ENCODE peak calls at places on chromosome 14, in five cellular contexts. One of them, this sample, is unnamed.

GRCh38 chr14:68392393-68393085 is 400.3 kb downstream of the ZFP36L1 start:
- DNase-seq in cardiac fibroblast: no peak
- DNase-seq in T-helper 9 cell: no peak
- DNase-seq in upper lobe of right lung: peak; percentile 74
- DNase-seq in CD8-positive, alpha-beta T cell: no peak
- DNase-seq in this sample: no peak

GRCh38 chr14:86604546-86604945 is 1074.6 kb downstream of the FLRT2 start:
- DNase-seq in CD8-positive, alpha-beta T cell: no peak
- DNase-seq in cardiac fibroblast: no peak
- DNase-seq in upper lobe of right lung: no peak
- DNase-seq in T-helper 9 cell: no peak
- DNase-seq in this sample: no peak

GRCh38 chr14:28931999-28932398 is 165.4 kb downstream of the FOXG1 start:
- DNase-seq in T-helper 9 cell: no peak
- DNase-seq in upper lobe of right lung: no peak
- DNase-seq in cardiac fibroblast: peak; percentile 10
- DNase-seq in CD8-positive, alpha-beta T cell: no peak
- DNase-seq in this sample: no peak

GRCh38 chr14:26709019-26709418 is 111.2 kb upstream of the NOVA1 start:
- DNase-seq in cardiac fibroblast: peak; percentile 41
- DNase-seq in upper lobe of right lung: no peak
- DNase-seq in CD8-positive, alpha-beta T cell: no peak
- DNase-seq in T-helper 9 cell: no peak
- DNase-seq in this sample: no peak

GRCh38 chr14:24243336-24243836 is 963 bp upstream of the TINF2 start:
- DNase-seq in upper lobe of right lung: no peak
- DNase-seq in CD8-positive, alpha-beta T cell: no peak
- DNase-seq in cardiac fibroblast: no peak
- DNase-seq in T-helper 9 cell: peak; percentile 7
- DNase-seq in this sample: no peak

GRCh38 chr14:74620497-74620921 is 8.5 kb upstream of the LTBP2 start:
- DNase-seq in upper lobe of right lung: no peak
- DNase-seq in T-helper 9 cell: no peak
- DNase-seq in cardiac fibroblast: peak; percentile 97
- DNase-seq in CD8-positive, alpha-beta T cell: peak; percentile 52
- DNase-seq in this sample: no peak

GRCh38 chr14:104598461-104599273 is 5.9 kb downstream of the TMEM179 start:
- DNase-seq in T-helper 9 cell: no peak
- DNase-seq in cardiac fibroblast: no peak
- DNase-seq in upper lobe of right lung: peak; percentile 61
- DNase-seq in CD8-positive, alpha-beta T cell: no peak
- DNase-seq in this sample: no peak

GRCh38 chr14:38994721-38995120 is 108.3 kb downstream of the SEC23A start:
- DNase-seq in upper lobe of right lung: no peak
- DNase-seq in cardiac fibroblast: no peak
- DNase-seq in T-helper 9 cell: no peak
- DNase-seq in CD8-positive, alpha-beta T cell: no peak
- DNase-seq in this sample: no peak

GRCh38 chr14:61662001-61662400 is 33.3 kb upstream of the HIF1A start:
- DNase-seq in cardiac fibroblast: peak; percentile 69
- DNase-seq in upper lobe of right lung: no peak
- DNase-seq in CD8-positive, alpha-beta T cell: no peak
- DNase-seq in T-helper 9 cell: no peak
- DNase-seq in this sample: no peak

GRCh38 chr14:39015360-39015961 is 87.6 kb downstream of the SEC23A start:
- DNase-seq in upper lobe of right lung: no peak
- DNase-seq in CD8-positive, alpha-beta T cell: no peak
- DNase-seq in T-helper 9 cell: no peak
- DNase-seq in cardiac fibroblast: peak; percentile 71
- DNase-seq in this sample: no peak

GRCh38 chr14:91009501-91010152 is 50.8 kb downstream of the RPS6KA5 start:
- DNase-seq in upper lobe of right lung: no peak
- DNase-seq in CD8-positive, alpha-beta T cell: no peak
- DNase-seq in T-helper 9 cell: no peak
- DNase-seq in cardiac fibroblast: no peak
- DNase-seq in this sample: no peak

GRCh38 chr14:103607039-103607668 is 21.9 kb upstream of the KLC1 start:
- DNase-seq in T-helper 9 cell: peak; percentile 35
- DNase-seq in CD8-positive, alpha-beta T cell: peak; percentile 64
- DNase-seq in upper lobe of right lung: peak; percentile 69
- DNase-seq in cardiac fibroblast: peak; percentile 79
- DNase-seq in this sample: no peak

GRCh38 chr14:61747342-61747741 is 14.9 kb upstream of the SNAPC1 start:
- DNase-seq in CD8-positive, alpha-beta T cell: no peak
- DNase-seq in upper lobe of right lung: no peak
- DNase-seq in cardiac fibroblast: peak; percentile 66
- DNase-seq in T-helper 9 cell: no peak
- DNase-seq in this sample: no peak

GRCh38 chr14:23359167-23359626 is 5.8 kb downstream of the EFS start:
- DNase-seq in cardiac fibroblast: no peak
- DNase-seq in CD8-positive, alpha-beta T cell: no peak
- DNase-seq in T-helper 9 cell: no peak
- DNase-seq in upper lobe of right lung: no peak
- DNase-seq in this sample: no peak

GRCh38 chr14:36659010-36659821 is 2.4 kb upstream of the PAX9 start:
- DNase-seq in cardiac fibroblast: no peak
- DNase-seq in upper lobe of right lung: no peak
- DNase-seq in T-helper 9 cell: no peak
- DNase-seq in CD8-positive, alpha-beta T cell: no peak
- DNase-seq in this sample: no peak

GRCh38 chr14:101132588-101132987 is 229.1 kb upstream of the RTL1 start:
- DNase-seq in T-helper 9 cell: no peak
- DNase-seq in CD8-positive, alpha-beta T cell: no peak
- DNase-seq in cardiac fibroblast: no peak
- DNase-seq in upper lobe of right lung: no peak
- DNase-seq in this sample: no peak

GRCh38 chr14:50718949-50719348 is 50.8 kb upstream of the SAV1 start:
- DNase-seq in cardiac fibroblast: no peak
- DNase-seq in upper lobe of right lung: no peak
- DNase-seq in CD8-positive, alpha-beta T cell: no peak
- DNase-seq in T-helper 9 cell: no peak
- DNase-seq in this sample: no peak

GRCh38 chr14:62179367-62180018 is 417.3 kb downstream of the SNAPC1 start:
- DNase-seq in T-helper 9 cell: no peak
- DNase-seq in cardiac fibroblast: peak; percentile 95
- DNase-seq in upper lobe of right lung: no peak
- DNase-seq in CD8-positive, alpha-beta T cell: no peak
- DNase-seq in this sample: no peak

GRCh38 chr14:83874662-83875061 is 1655.3 kb upstream of the FLRT2 start:
- DNase-seq in upper lobe of right lung: no peak
- DNase-seq in CD8-positive, alpha-beta T cell: no peak
- DNase-seq in T-helper 9 cell: no peak
- DNase-seq in cardiac fibroblast: no peak
- DNase-seq in this sample: no peak

GRCh38 chr14:59570122-59570521 is 6.5 kb downstream of the CCDC175 start:
- DNase-seq in cardiac fibroblast: no peak
- DNase-seq in T-helper 9 cell: no peak
- DNase-seq in CD8-positive, alpha-beta T cell: no peak
- DNase-seq in upper lobe of right lung: no peak
- DNase-seq in this sample: no peak

This sample was measured in T-helper 17 cell.